ENCODE peak calls at places on chromosomes 5 and 9, in seven cellular contexts. Z is HCT116, U is hepatocyte, B is SK-N-SH, N is GM23338, X is GM23248, K is OCI-LY7. S is an unnamed sample.

GRCh38 chr5:80255752-80256479 is at the start of gene SERINC5:
- DNase-seq in N (peak; percentile 83), K (peak; percentile 89), Z (peak; percentile 43), X (peak; percentile 89), B (peak; percentile 97), U (peak; percentile 93), S (peak; percentile 53)

GRCh38 chr5:10563940-10564837 is at the start of gene ANKRD33B:
- DNase-seq in B (peak; percentile 78), K (peak; percentile 91), Z (no peak), U (peak; percentile 76), X (peak; percentile 79), N (peak; percentile 84), S (peak; percentile 72)

GRCh38 chr9:4262735-4263141 is 37.1 kb downstream of the GLIS3 start:
- DNase-seq in K (no peak), U (peak; percentile 54), Z (peak; percentile 81), N (peak; percentile 26), B (no peak), X (peak; percentile 63), S (peak; percentile 29)

GRCh38 chr5:73419414-73420390 is 28.9 kb downstream of the FOXD1 start:
- DNase-seq in Z (no peak), B (peak; percentile 60), N (peak; percentile 70), X (peak; percentile 76), K (no peak), U (peak; percentile 55), S (no peak)

GRCh38 chr9:95197692-95198271 is 119.7 kb downstream of the FANCC start:
- DNase-seq in B (no peak), K (no peak), X (peak; percentile 31), U (no peak), N (no peak), Z (no peak), S (no peak)

GRCh38 chr9:99511723-99512122 is 289.6 kb downstream of the SEC61B start:
- DNase-seq in B (no peak), K (no peak), X (peak; percentile 24), Z (no peak), N (peak; percentile 61), U (no peak), S (no peak)

GRCh38 chr9:124743686-124744348 is 27.3 kb downstream of the NR6A1 start:
- DNase-seq in B (no peak), K (no peak), N (no peak), X (peak; percentile 53), Z (no peak), U (peak; percentile 18), S (no peak)

GRCh38 chr5:134370306-134370870 is 981 bp upstream of the UBE2B start:
- DNase-seq in B (no peak), U (no peak), N (no peak), X (peak; percentile 57), K (no peak), Z (no peak), S (no peak)

GRCh38 chr9:5625916-5626315 is 3.0 kb upstream of the RIC1 start:
- DNase-seq in X (no peak), Z (no peak), N (no peak), U (no peak), B (no peak), K (peak; percentile 42), S (no peak)

GRCh38 chr9:74362423-74362822 is 134.7 kb upstream of the RORB start:
- DNase-seq in X (no peak), K (no peak), B (no peak), N (no peak), Z (no peak), U (no peak), S (no peak)

GRCh38 chr9:37903581-37903830 is 421 bp downstream of the SLC25A51 start:
- DNase-seq in K (no peak), B (no peak), U (peak; percentile 73), Z (no peak), X (peak; percentile 77), N (peak; percentile 56), S (peak; percentile 38)

GRCh38 chr9:90846770-90847419 is 45.3 kb downstream of the SYK start:
- DNase-seq in Z (no peak), K (no peak), U (no peak), B (no peak), N (no peak), X (no peak), S (no peak)

GRCh38 chr5:31086839-31087415 is 106.6 kb upstream of the CDH6 start:
- DNase-seq in Z (no peak), B (no peak), X (no peak), U (no peak), N (no peak), K (no peak), S (no peak)

GRCh38 chr5:143311955-143312354 is 91.5 kb downstream of the NR3C1 start:
- DNase-seq in Z (no peak), K (no peak), N (no peak), X (peak; percentile 35), U (no peak), B (no peak), S (no peak)

GRCh38 chr5:81825237-81825636 is 74.3 kb upstream of the SSBP2 start:
- DNase-seq in N (no peak), U (peak; percentile 16), K (no peak), B (no peak), X (peak; percentile 93), Z (no peak), S (peak; percentile 80)

GRCh38 chr5:57383093-57383861 is 99.3 kb downstream of the ACTBL2 start:
- DNase-seq in Z (peak; percentile 92), K (peak; percentile 24), U (peak; percentile 80), N (peak; percentile 5), B (peak; percentile 69), X (peak; percentile 90), S (peak; percentile 62)

GRCh38 chr5:19902316-19902934 is 85.6 kb downstream of the CDH18 start:
- DNase-seq in X (no peak), N (peak; percentile 49), B (no peak), K (no peak), Z (no peak), U (peak; percentile 10), S (no peak)

GRCh38 chr5:159182691-159183090 is 26.7 kb downstream of the RNF145 start:
- DNase-seq in Z (no peak), K (no peak), B (no peak), X (peak; percentile 40), N (no peak), U (no peak), S (no peak)

GRCh38 chr9:102479191-102479590 is 515.9 kb upstream of the CYLC2 start:
- DNase-seq in Z (no peak), K (no peak), X (no peak), U (no peak), N (no peak), B (no peak), S (no peak)

GRCh38 chr5:80098951-80099350 is 63.8 kb downstream of the THBS4 start:
- DNase-seq in Z (no peak), U (no peak), N (no peak), X (no peak), B (no peak), K (no peak), S (no peak)

GRCh38 chr9:34577635-34578240 is 11.8 kb downstream of the CNTFR start:
- DNase-seq in Z (no peak), U (peak; percentile 61), K (no peak), N (peak; percentile 81), B (peak; percentile 86), X (no peak), S (no peak)

GRCh38 chr9:29556317-29556716 is 1983.0 kb upstream of the C9orf72 start:
- DNase-seq in K (no peak), X (peak; percentile 31), U (no peak), B (no peak), N (no peak), Z (no peak), S (no peak)

GRCh38 chr5:50958852-50959457 is 292.5 kb downstream of the PARP8 start:
- DNase-seq in N (peak; percentile 74), X (peak; percentile 70), B (peak; percentile 59), Z (peak; percentile 33), U (peak; percentile 74), K (peak; percentile 62), S (no peak)

GRCh38 chr9:87158779-87159178 is 211.5 kb upstream of the GAS1 start:
- DNase-seq in U (no peak), X (no peak), Z (no peak), B (no peak), K (no peak), N (no peak), S (no peak)

GRCh38 chr9:87157366-87158031 is 210.2 kb upstream of the GAS1 start:
- DNase-seq in K (no peak), B (no peak), N (no peak), U (no peak), X (peak; percentile 57), Z (no peak), S (no peak)

GRCh38 chr9:87156247-87156646 is 208.9 kb upstream of the GAS1 start:
- DNase-seq in Z (no peak), X (no peak), U (no peak), B (no peak), K (no peak), N (no peak), S (no peak)

GRCh38 chr9:87160148-87161107 is 213.1 kb upstream of the GAS1 start:
- DNase-seq in B (no peak), N (no peak), K (no peak), X (no peak), U (no peak), Z (no peak), S (no peak)
- H3K9me2 ChIP-seq in B (no peaks in the 10 kb centered on the region), N (no peaks in the 10 kb centered on the region), K (no peaks in the 10 kb centered on the region), X (no peaks in the 10 kb centered on the region), U (no peaks in the 10 kb centered on the region), Z (no peaks in the 10 kb centered on the region), S (peaks cover 3% of the 10 kb centered on the region)

GRCh38 chr9:136333045-136333444 is 5.7 kb downstream of the GPSM1 start:
- DNase-seq in X (no peak), Z (no peak), B (no peak), N (no peak), K (no peak), U (no peak), S (no peak)

GRCh38 chr9:136331030-136331429 is 3.7 kb downstream of the GPSM1 start:
- DNase-seq in B (no peak), N (no peak), K (no peak), Z (no peak), U (no peak), X (no peak), S (no peak)

GRCh38 chr9:136330406-136330990 is 3.2 kb downstream of the GPSM1 start:
- DNase-seq in X (no peak), U (no peak), N (no peak), K (no peak), B (no peak), Z (no peak), S (no peak)

GRCh38 chr9:136332482-136332983 is 5.2 kb downstream of the GPSM1 start:
- DNase-seq in K (no peak), X (no peak), B (no peak), Z (no peak), N (no peak), U (no peak), S (no peak)

GRCh38 chr9:136331556-136332481 is 4.5 kb downstream of the GPSM1 start:
- DNase-seq in K (no peak), X (no peak), U (no peak), B (no peak), N (no peak), Z (no peak), S (no peak)
- H3K4me1 ChIP-seq in K (no peaks in the 10 kb centered on the region), X (peaks cover 9% of the 10 kb centered on the region), U (peaks cover 16% of the 10 kb centered on the region), B (peaks cover 18% of the 10 kb centered on the region), N (peaks cover 7% of the 10 kb centered on the region), Z (peaks cover 16% of the 10 kb centered on the region), S (peaks cover 11% of the 10 kb centered on the region)

GRCh38 chr9:133162802-133163558 is 734 bp downstream of the GBGT1 start:
- DNase-seq in U (no peak), X (peak; percentile 24), K (no peak), Z (no peak), B (no peak), N (no peak), S (no peak)
- H4K20me1 ChIP-seq in U (no peaks in the 10 kb centered on the region), X (no peaks in the 10 kb centered on the region), K (no peaks in the 10 kb centered on the region), Z (no peaks in the 10 kb centered on the region), B (no peaks in the 10 kb centered on the region), N (no peaks in the 10 kb centered on the region), S (no peaks in the 10 kb centered on the region)

GRCh38 chr9:22595805-22596204 is 149.2 kb downstream of the DMRTA1 start:
- DNase-seq in U (no peak), B (no peak), X (no peak), N (no peak), Z (no peak), K (no peak), S (no peak)
- H3K9me2 ChIP-seq in U (no peaks in the 10 kb centered on the region), B (no peaks in the 10 kb centered on the region), X (no peaks in the 10 kb centered on the region), N (no peaks in the 10 kb centered on the region), Z (no peaks in the 10 kb centered on the region), K (no peaks in the 10 kb centered on the region), S (no peaks in the 10 kb centered on the region)

S was measured in PC-9.